ENCODE peak calls at places on chromosomes 5 and 9, in seven cellular contexts. C is naive thymus-derived CD4-positive, alpha-beta T cell; E is H9; B is neuronal stem cell; G is upper lobe of right lung; V is body of pancreas; Z is hepatocyte. L is an unnamed sample. For H3K4me1, the result is how much of the 10 kb centered on the place peaks cover.

GRCh38 chr9:136036050-136036449 is 59.0 kb downstream of the NACC2 start:
- DNase-seq in C (no peak), E (no peak), B (no peak), G (no peak), V (no peak), Z (no peak), L (no peak)

GRCh38 chr9:16832101-16832500 is 38.4 kb downstream of the BNC2 start:
- DNase-seq in C (no peak), E (no peak), B (no peak), G (no peak), V (no peak), Z (no peak), L (no peak)

GRCh38 chr5:24444439-24444838 is 200.3 kb downstream of the CDH10 start:
- DNase-seq in C (no peak), E (no peak), B (no peak), G (no peak), V (no peak), Z (no peak), L (no peak)

GRCh38 chr9:93557366-93558137 is 18.8 kb upstream of the PHF2 start:
- DNase-seq in C (no peak), E (no peak), B (no peak), G (no peak), V (no peak), Z (no peak), L (no peak)

GRCh38 chr5:112436139-112436538 is 17.1 kb upstream of the EPB41L4A start:
- DNase-seq in C (no peak), E (no peak), B (no peak), G (no peak), V (no peak), Z (no peak), L (no peak)

GRCh38 chr5:147483961-147484707 is 25.7 kb downstream of the DPYSL3 start:
- DNase-seq in C (no peak), E (no peak), B (no peak), G (no peak), V (peak), Z (peak), L (peak)

GRCh38 chr5:68548959-68549676 is 333.6 kb downstream of the PIK3R1 start:
- DNase-seq in C (no peak), E (no peak), B (no peak), G (no peak), V (no peak), Z (peak), L (peak)

GRCh38 chr5:52735139-52735538 is 52.6 kb upstream of the ITGA1 start:
- DNase-seq in C (no peak), E (no peak), B (no peak), G (no peak), V (no peak), Z (no peak), L (no peak)

GRCh38 chr5:29162297-29162696 is 2031.2 kb upstream of the CDH6 start:
- DNase-seq in C (no peak), E (no peak), B (no peak), G (no peak), V (no peak), Z (no peak), L (no peak)

GRCh38 chr5:44536650-44537260 is 147.5 kb upstream of the FGF10 start:
- DNase-seq in C (no peak), E (peak), B (peak), G (no peak), V (peak), Z (peak), L (peak)

GRCh38 chr9:77598510-77598909 is 49.6 kb downstream of the GNA14 start:
- DNase-seq in C (no peak), E (no peak), B (no peak), G (no peak), V (peak), Z (peak), L (peak)

GRCh38 chr9:19028835-19029451 is 4.1 kb downstream of the SAXO1 start:
- DNase-seq in C (no peak), E (peak), B (peak), G (no peak), V (peak), Z (peak), L (peak)

GRCh38 chr5:9765421-9765820 is 135.3 kb upstream of the TAS2R1 start:
- DNase-seq in C (no peak), E (no peak), B (no peak), G (no peak), V (no peak), Z (no peak), L (no peak)

GRCh38 chr5:146208916-146209522 is 5.6 kb downstream of the RBM27 start:
- DNase-seq in C (no peak), E (no peak), B (no peak), G (no peak), V (no peak), Z (no peak), L (no peak)

GRCh38 chr5:515273-515836 is 8.9 kb downstream of the SLC9A3 start:
- DNase-seq in C (no peak), E (no peak), B (no peak), G (no peak), V (no peak), Z (no peak), L (no peak)

GRCh38 chr5:154112255-154112654 is 73.5 kb downstream of the MFAP3 start:
- DNase-seq in C (no peak), E (no peak), B (no peak), G (no peak), V (no peak), Z (no peak), L (no peak)

GRCh38 chr5:142095651-142096330 is 12.8 kb upstream of the NDFIP1 start:
- DNase-seq in C (peak), E (no peak), B (no peak), G (no peak), V (peak), Z (no peak), L (peak)

GRCh38 chr5:109589983-109590382 is 99.7 kb upstream of the MAN2A1 start:
- DNase-seq in C (no peak), E (no peak), B (no peak), G (no peak), V (peak), Z (no peak), L (no peak)

GRCh38 chr9:8241201-8241600 is 441.6 kb upstream of the DMAC1 start:
- DNase-seq in C (no peak), E (no peak), B (no peak), G (no peak), V (no peak), Z (no peak), L (no peak)

GRCh38 chr5:157106668-157107461 is 2.0 kb downstream of the HAVCR2 start:
- DNase-seq in C (no peak), E (no peak), B (no peak), G (peak), V (peak), Z (no peak), L (no peak)

GRCh38 chr5:96940586-96940985 is 4.7 kb downstream of the LNPEP start:
- DNase-seq in C (no peak), E (no peak), B (no peak), G (no peak), V (no peak), Z (no peak), L (no peak)

GRCh38 chr5:154084255-154084654 is 45.5 kb downstream of the MFAP3 start:
- DNase-seq in C (no peak), E (no peak), B (no peak), G (no peak), V (no peak), Z (no peak), L (no peak)

GRCh38 chr5:121156565-121156964 is 692.5 kb downstream of the PRR16 start:
- DNase-seq in C (no peak), E (no peak), B (no peak), G (no peak), V (no peak), Z (no peak), L (no peak)

GRCh38 chr5:98458004-98458403 is 315.5 kb upstream of the RGMB start:
- DNase-seq in C (no peak), E (no peak), B (no peak), G (no peak), V (no peak), Z (no peak), L (no peak)

GRCh38 chr5:71839049-71839834 is 120.2 kb downstream of the CARTPT start:
- DNase-seq in C (no peak), E (no peak), B (no peak), G (no peak), V (no peak), Z (no peak), L (no peak)

GRCh38 chr5:31638286-31638685 is 645 bp upstream of the PDZD2 start:
- DNase-seq in C (no peak), E (no peak), B (no peak), G (peak), V (peak), Z (no peak), L (no peak)

GRCh38 chr5:126544087-126544740 is 50.8 kb downstream of the ALDH7A1 start:
- DNase-seq in C (no peak), E (peak), B (no peak), G (no peak), V (peak), Z (peak), L (no peak)

GRCh38 chr5:111472579-111472978 is 39.8 kb downstream of the STARD4 start:
- DNase-seq in C (no peak), E (no peak), B (no peak), G (no peak), V (peak), Z (no peak), L (no peak)

GRCh38 chr9:95023217-95024003 is 294.1 kb downstream of the FANCC start:
- DNase-seq in C (no peak), E (no peak), B (no peak), G (peak), V (peak), Z (no peak), L (no peak)

GRCh38 chr9:136494531-136495215 is 11.8 kb upstream of the SEC16A start:
- DNase-seq in C (no peak), E (no peak), B (no peak), G (no peak), V (no peak), Z (no peak), L (no peak)

GRCh38 chr5:107670028-107670926 is 460 bp downstream of the EFNA5 start:
- DNase-seq in C (no peak), E (peak), B (no peak), G (peak), V (peak), Z (peak), L (peak)

GRCh38 chr9:33510264-33511183 is 13.5 kb upstream of the ANKRD18B start:
- DNase-seq in C (peak), E (peak), B (no peak), G (peak), V (peak), Z (peak), L (peak)

GRCh38 chr9:86829496-86830046 is 117.7 kb downstream of the GAS1 start:
- DNase-seq in C (no peak), E (no peak), B (no peak), G (no peak), V (no peak), Z (no peak), L (no peak)

GRCh38 chr5:133754575-133755169 is 142.3 kb upstream of the FSTL4 start:
- DNase-seq in C (no peak), E (peak), B (peak), G (no peak), V (peak), Z (peak), L (peak)

GRCh38 chr9:116697341-116697740 is 10.2 kb downstream of the TRIM32 start:
- DNase-seq in C (no peak), E (no peak), B (no peak), G (no peak), V (no peak), Z (no peak), L (peak)

GRCh38 chr5:172958268-172959046 is 767 bp upstream of the RPL26L1 start:
- DNase-seq in C (peak), E (peak), B (peak), G (peak), V (peak), Z (peak), L (peak)

GRCh38 chr5:132473608-132474007 is 17.0 kb downstream of the IRF1 start:
- DNase-seq in C (peak), E (no peak), B (no peak), G (peak), V (no peak), Z (no peak), L (no peak)
- H3K4me1 ChIP-seq in C (half or more), E (under half), B (under half), G (under half), V (under half), Z (half or more), L (under half)

GRCh38 chr5:150623878-150624216 is 16.6 kb upstream of the SYNPO start:
- DNase-seq in C (no peak), E (no peak), B (no peak), G (no peak), V (no peak), Z (no peak), L (no peak)

GRCh38 chr5:150624334-150625163 is 15.9 kb upstream of the SYNPO start:
- DNase-seq in C (peak), E (peak), B (no peak), G (no peak), V (no peak), Z (peak), L (no peak)

GRCh38 chr5:150622157-150622556 is 18.3 kb upstream of the SYNPO start:
- DNase-seq in C (no peak), E (no peak), B (no peak), G (no peak), V (no peak), Z (no peak), L (no peak)

GRCh38 chr5:150625164-150625535 is 15.3 kb upstream of the SYNPO start:
- DNase-seq in C (no peak), E (no peak), B (no peak), G (peak), V (no peak), Z (no peak), L (no peak)

GRCh38 chr5:150623152-150623877 is 17.1 kb upstream of the SYNPO start:
- DNase-seq in C (no peak), E (no peak), B (no peak), G (no peak), V (no peak), Z (no peak), L (no peak)
- H3K27ac ChIP-seq in C (no peak), E (no peak), B (no peak), G (peak), V (peak), Z (no peak), L (no peak)

DNA sequence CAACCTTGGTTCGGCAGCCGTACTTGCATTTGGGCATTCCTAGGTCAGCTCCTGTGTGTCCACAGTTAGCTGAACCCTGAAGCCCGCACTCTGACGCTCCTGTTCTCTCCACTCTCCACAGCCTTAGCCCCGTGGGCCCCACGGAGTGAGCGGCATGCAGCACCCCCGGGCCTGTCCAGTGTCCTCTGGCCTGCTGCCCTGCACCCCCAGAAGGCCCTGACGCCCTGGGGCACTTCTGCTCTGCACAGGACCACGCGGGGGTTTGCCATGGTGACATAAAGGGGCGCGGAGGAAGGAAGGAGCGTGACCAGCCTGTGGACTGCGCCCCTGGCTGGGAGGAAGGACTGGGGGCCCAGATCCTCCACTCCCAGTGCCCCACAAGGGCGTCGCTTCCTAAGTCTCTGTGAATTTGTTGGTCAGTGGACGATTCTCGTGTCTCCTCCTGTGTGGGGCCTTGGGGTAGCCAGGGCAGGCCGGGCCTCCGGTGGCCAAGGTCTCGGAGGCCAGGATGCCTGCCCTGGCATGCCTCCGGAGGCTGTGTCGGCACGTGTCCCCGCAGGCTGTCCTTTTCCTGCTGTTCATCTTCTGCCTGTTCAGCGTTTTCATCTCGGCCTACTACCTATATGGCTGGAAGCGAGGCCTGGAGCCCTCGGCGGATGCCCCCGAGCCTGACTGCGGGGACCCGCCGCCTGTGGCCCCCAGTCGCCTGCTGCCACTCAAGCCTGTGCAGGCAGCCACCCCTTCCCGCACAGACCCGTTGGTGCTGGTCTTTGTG is 13.0 kb downstream of the NDST1 start:
- DNase-seq in C (no peak), E (no peak), B (no peak), G (no peak), V (no peak), Z (no peak), L (no peak)
- H3K4me1 ChIP-seq in C (under half), E (under half), B (under half), G (half or more), V (half or more), Z (half or more), L (under half)

GRCh38 chr9:37936376-37936775 is 32.4 kb upstream of the SLC25A51 start:
- DNase-seq in C (no peak), E (no peak), B (no peak), G (no peak), V (no peak), Z (no peak), L (no peak)
- H3K27ac ChIP-seq in C (no peak), E (no peak), B (no peak), G (no peak), V (no peak), Z (peak), L (no peak)

GRCh38 chr9:125561497-125562148 is 145.4 kb downstream of the MAPKAP1 start:
- DNase-seq in C (no peak), E (no peak), B (no peak), G (no peak), V (no peak), Z (no peak), L (no peak)

GRCh38 chr9:125559894-125560293 is 147.1 kb downstream of the MAPKAP1 start:
- DNase-seq in C (no peak), E (no peak), B (no peak), G (no peak), V (no peak), Z (no peak), L (no peak)

GRCh38 chr9:125556046-125556445 is 151.0 kb downstream of the MAPKAP1 start:
- DNase-seq in C (no peak), E (no peak), B (no peak), G (no peak), V (no peak), Z (no peak), L (no peak)

GRCh38 chr9:125559194-125559593 is 147.8 kb downstream of the MAPKAP1 start:
- DNase-seq in C (no peak), E (no peak), B (no peak), G (no peak), V (no peak), Z (no peak), L (no peak)

DNA sequence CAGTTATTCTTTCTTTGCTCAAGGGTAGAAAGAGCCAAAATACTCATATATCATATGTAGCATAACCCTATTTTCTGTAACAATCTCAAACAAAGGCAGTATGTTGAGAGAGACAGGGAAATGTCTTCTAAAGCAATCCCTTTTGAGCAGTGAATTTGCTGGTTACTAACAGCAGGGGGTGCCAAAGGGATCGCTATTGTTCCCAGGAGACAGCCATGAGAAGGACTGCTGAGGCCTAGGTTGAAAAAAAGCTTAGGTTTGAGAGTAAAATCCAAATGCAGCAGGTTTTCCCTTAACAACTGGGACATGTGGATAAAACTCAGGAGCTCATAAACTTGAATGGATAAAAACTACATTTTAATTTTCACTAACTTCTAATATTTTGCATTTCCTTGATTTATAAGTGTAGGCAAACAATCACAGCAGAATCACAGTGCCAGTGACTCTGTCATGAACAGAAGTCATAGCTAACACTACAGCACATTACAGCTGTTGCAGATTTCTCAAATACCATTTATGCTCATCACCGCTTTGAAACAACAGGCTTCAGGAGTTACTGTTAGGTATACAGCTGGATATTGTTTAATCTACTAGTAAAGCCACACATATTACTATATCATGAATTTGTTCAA is 148.4 kb downstream of the MAPKAP1 start:
- DNase-seq in C (peak), E (peak), B (peak), G (no peak), V (peak), Z (peak), L (peak)
- H3K4me1 ChIP-seq in C (under half), E (under half), B (under half), G (under half), V (under half), Z (under half), L (under half)

GRCh38 chr9:130043654-130044623 is 950 bp upstream of the FNBP1 start:
- DNase-seq in C (no peak), E (peak), B (no peak), G (no peak), V (peak), Z (peak), L (no peak)

GRCh38 chr9:130042931-130043653 is at the start of gene FNBP1:
- DNase-seq in C (peak), E (peak), B (peak), G (peak), V (peak), Z (peak), L (no peak)

GRCh38 chr9:130040901-130041647 is 1.9 kb downstream of the FNBP1 start:
- DNase-seq in C (no peak), E (no peak), B (no peak), G (no peak), V (no peak), Z (no peak), L (no peak)

GRCh38 chr9:130041648-130042405 is 1.2 kb downstream of the FNBP1 start:
- DNase-seq in C (peak), E (no peak), B (peak), G (no peak), V (no peak), Z (peak), L (no peak)

DNA sequence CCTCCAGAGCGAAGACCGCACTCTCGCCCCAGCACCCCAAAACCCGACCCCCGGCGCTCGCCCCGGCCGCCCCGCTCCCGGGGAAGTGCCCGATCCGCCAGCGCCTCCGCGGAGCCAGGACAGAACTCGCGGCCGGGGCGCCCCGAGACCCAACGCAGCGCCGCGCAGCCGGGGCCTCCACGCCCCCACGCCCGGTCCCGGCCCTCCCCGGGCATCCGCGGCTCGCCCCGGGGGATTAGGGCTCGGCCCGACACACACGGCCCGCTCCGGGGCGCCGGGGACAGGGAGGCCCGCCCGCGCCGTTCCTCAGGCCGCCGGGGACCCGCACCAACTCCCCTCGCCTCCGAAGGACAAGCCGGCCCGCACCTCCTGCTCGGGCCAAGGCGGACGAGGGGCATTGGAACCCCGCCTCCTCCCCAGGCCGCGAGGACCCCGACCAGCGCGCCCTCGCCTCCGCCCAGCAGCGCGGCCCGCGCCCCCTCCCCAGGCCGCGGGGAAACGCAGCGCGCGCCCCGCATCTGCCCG is 521 bp downstream of the FNBP1 start:
- DNase-seq in C (peak), E (peak), B (peak), G (peak), V (peak), Z (peak), L (no peak)
- H3K27ac ChIP-seq in C (peak), E (no peak), B (peak), G (peak), V (peak), Z (peak), L (peak)

GRCh38 chr9:71765693-71766092 is 2.6 kb downstream of the CEMIP2 start:
- DNase-seq in C (no peak), E (no peak), B (no peak), G (no peak), V (no peak), Z (no peak), L (peak)
- H3K4me1 ChIP-seq in C (under half), E (under half), B (under half), G (under half), V (half or more), Z (under half), L (half or more)